ENCODE peak calls at places on chromosome 18, in eight cellular contexts. One of them, this sample, is unnamed.

GRCh38 chr18:31835528-31836138 is 75.0 kb upstream of the SLC25A52 start:
- DNase-seq in AG04450: no peak
- DNase-seq in stimulated activated CD8-positive, alpha-beta memory T cell treated with anti-CD3 and anti-CD28 coated beads, Interleukin-2, amount 100 ng/mL, for 48 hours: no peak
- DNase-seq in HFF-Myc: no peak
- DNase-seq in breast epithelium: no peak
- DNase-seq in H9: no peak
- DNase-seq in RPMI7951: no peak
- DNase-seq in T-helper 9 cell: no peak
- DNase-seq in this sample: no peak

GRCh38 chr18:74796928-74797576 is 199.4 kb downstream of the ZNF407 start:
- DNase-seq in RPMI7951: peak
- DNase-seq in AG04450: peak
- DNase-seq in H9: no peak
- DNase-seq in T-helper 9 cell: no peak
- DNase-seq in HFF-Myc: no peak
- DNase-seq in stimulated activated CD8-positive, alpha-beta memory T cell treated with anti-CD3 and anti-CD28 coated beads, Interleukin-2, amount 100 ng/mL, for 48 hours: no peak
- DNase-seq in breast epithelium: no peak
- DNase-seq in this sample: no peak

GRCh38 chr18:8337216-8337615 is 272.0 kb upstream of the RAB12 start:
- DNase-seq in stimulated activated CD8-positive, alpha-beta memory T cell treated with anti-CD3 and anti-CD28 coated beads, Interleukin-2, amount 100 ng/mL, for 48 hours: no peak
- DNase-seq in AG04450: no peak
- DNase-seq in T-helper 9 cell: no peak
- DNase-seq in HFF-Myc: no peak
- DNase-seq in RPMI7951: no peak
- DNase-seq in H9: no peak
- DNase-seq in breast epithelium: no peak
- DNase-seq in this sample: no peak

GRCh38 chr18:79510731-79511141 is 115.0 kb downstream of the NFATC1 start:
- DNase-seq in stimulated activated CD8-positive, alpha-beta memory T cell treated with anti-CD3 and anti-CD28 coated beads, Interleukin-2, amount 100 ng/mL, for 48 hours: no peak
- DNase-seq in AG04450: no peak
- DNase-seq in HFF-Myc: no peak
- DNase-seq in H9: no peak
- DNase-seq in breast epithelium: no peak
- DNase-seq in T-helper 9 cell: no peak
- DNase-seq in RPMI7951: no peak
- DNase-seq in this sample: no peak

GRCh38 chr18:457120-457519 is 43.4 kb downstream of the COLEC12 start:
- DNase-seq in H9: no peak
- DNase-seq in HFF-Myc: no peak
- DNase-seq in stimulated activated CD8-positive, alpha-beta memory T cell treated with anti-CD3 and anti-CD28 coated beads, Interleukin-2, amount 100 ng/mL, for 48 hours: no peak
- DNase-seq in T-helper 9 cell: no peak
- DNase-seq in AG04450: no peak
- DNase-seq in RPMI7951: no peak
- DNase-seq in breast epithelium: peak
- DNase-seq in this sample: no peak

GRCh38 chr18:9708057-9708881 is at the start of gene RAB31:
- DNase-seq in RPMI7951: peak
- DNase-seq in stimulated activated CD8-positive, alpha-beta memory T cell treated with anti-CD3 and anti-CD28 coated beads, Interleukin-2, amount 100 ng/mL, for 48 hours: peak
- DNase-seq in breast epithelium: peak
- DNase-seq in T-helper 9 cell: no peak
- DNase-seq in H9: peak
- DNase-seq in AG04450: no peak
- DNase-seq in HFF-Myc: no peak
- DNase-seq in this sample: no peak

GRCh38 chr18:70489556-70489955 is 200.7 kb downstream of the SOCS6 start:
- DNase-seq in breast epithelium: no peak
- DNase-seq in stimulated activated CD8-positive, alpha-beta memory T cell treated with anti-CD3 and anti-CD28 coated beads, Interleukin-2, amount 100 ng/mL, for 48 hours: no peak
- DNase-seq in T-helper 9 cell: no peak
- DNase-seq in H9: no peak
- DNase-seq in HFF-Myc: no peak
- DNase-seq in AG04450: no peak
- DNase-seq in RPMI7951: no peak
- DNase-seq in this sample: no peak

GRCh38 chr18:49859725-49860124 is 46.4 kb upstream of the ACAA2 start:
- DNase-seq in AG04450: no peak
- DNase-seq in HFF-Myc: no peak
- DNase-seq in RPMI7951: no peak
- DNase-seq in T-helper 9 cell: no peak
- DNase-seq in H9: no peak
- DNase-seq in breast epithelium: no peak
- DNase-seq in stimulated activated CD8-positive, alpha-beta memory T cell treated with anti-CD3 and anti-CD28 coated beads, Interleukin-2, amount 100 ng/mL, for 48 hours: no peak
- DNase-seq in this sample: no peak

GRCh38 chr18:27599202-27599829 is 414.2 kb upstream of the CHST9 start:
- DNase-seq in T-helper 9 cell: no peak
- DNase-seq in breast epithelium: peak
- DNase-seq in RPMI7951: peak
- DNase-seq in stimulated activated CD8-positive, alpha-beta memory T cell treated with anti-CD3 and anti-CD28 coated beads, Interleukin-2, amount 100 ng/mL, for 48 hours: peak
- DNase-seq in H9: peak
- DNase-seq in AG04450: no peak
- DNase-seq in HFF-Myc: peak
- DNase-seq in this sample: no peak

GRCh38 chr18:8943900-8944870 is 158.3 kb upstream of the NDUFV2 start:
- DNase-seq in breast epithelium: no peak
- DNase-seq in stimulated activated CD8-positive, alpha-beta memory T cell treated with anti-CD3 and anti-CD28 coated beads, Interleukin-2, amount 100 ng/mL, for 48 hours: no peak
- DNase-seq in HFF-Myc: no peak
- DNase-seq in H9: no peak
- DNase-seq in T-helper 9 cell: no peak
- DNase-seq in RPMI7951: peak
- DNase-seq in AG04450: peak
- DNase-seq in this sample: no peak

GRCh38 chr18:51330148-51330547 is 132.7 kb upstream of the MEX3C start:
- DNase-seq in stimulated activated CD8-positive, alpha-beta memory T cell treated with anti-CD3 and anti-CD28 coated beads, Interleukin-2, amount 100 ng/mL, for 48 hours: no peak
- DNase-seq in AG04450: no peak
- DNase-seq in RPMI7951: no peak
- DNase-seq in H9: no peak
- DNase-seq in HFF-Myc: no peak
- DNase-seq in T-helper 9 cell: no peak
- DNase-seq in breast epithelium: peak
- DNase-seq in this sample: no peak

GRCh38 chr18:3810271-3810670 is 360.3 kb downstream of the TGIF1 start:
- DNase-seq in HFF-Myc: no peak
- DNase-seq in breast epithelium: no peak
- DNase-seq in stimulated activated CD8-positive, alpha-beta memory T cell treated with anti-CD3 and anti-CD28 coated beads, Interleukin-2, amount 100 ng/mL, for 48 hours: no peak
- DNase-seq in RPMI7951: no peak
- DNase-seq in AG04450: no peak
- DNase-seq in T-helper 9 cell: no peak
- DNase-seq in H9: no peak
- DNase-seq in this sample: no peak

GRCh38 chr18:63017977-63018376 is 301.6 kb downstream of the BCL2 start:
- DNase-seq in H9: no peak
- DNase-seq in AG04450: no peak
- DNase-seq in RPMI7951: no peak
- DNase-seq in HFF-Myc: no peak
- DNase-seq in breast epithelium: no peak
- DNase-seq in stimulated activated CD8-positive, alpha-beta memory T cell treated with anti-CD3 and anti-CD28 coated beads, Interleukin-2, amount 100 ng/mL, for 48 hours: no peak
- DNase-seq in T-helper 9 cell: no peak
- DNase-seq in this sample: no peak

GRCh38 chr18:22230403-22231042 is 61.1 kb downstream of the GATA6 start:
- DNase-seq in H9: no peak
- DNase-seq in T-helper 9 cell: no peak
- DNase-seq in HFF-Myc: no peak
- DNase-seq in stimulated activated CD8-positive, alpha-beta memory T cell treated with anti-CD3 and anti-CD28 coated beads, Interleukin-2, amount 100 ng/mL, for 48 hours: no peak
- DNase-seq in RPMI7951: peak
- DNase-seq in AG04450: peak
- DNase-seq in breast epithelium: no peak
- DNase-seq in this sample: no peak

GRCh38 chr18:10201655-10202054 is 252.8 kb upstream of the APCDD1 start:
- DNase-seq in stimulated activated CD8-positive, alpha-beta memory T cell treated with anti-CD3 and anti-CD28 coated beads, Interleukin-2, amount 100 ng/mL, for 48 hours: no peak
- DNase-seq in T-helper 9 cell: no peak
- DNase-seq in H9: no peak
- DNase-seq in RPMI7951: no peak
- DNase-seq in AG04450: no peak
- DNase-seq in HFF-Myc: no peak
- DNase-seq in breast epithelium: no peak
- DNase-seq in this sample: no peak

GRCh38 chr18:58557013-58557435 is 71.9 kb downstream of the ALPK2 start:
- DNase-seq in T-helper 9 cell: no peak
- DNase-seq in AG04450: no peak
- DNase-seq in breast epithelium: no peak
- DNase-seq in H9: no peak
- DNase-seq in stimulated activated CD8-positive, alpha-beta memory T cell treated with anti-CD3 and anti-CD28 coated beads, Interleukin-2, amount 100 ng/mL, for 48 hours: no peak
- DNase-seq in RPMI7951: no peak
- DNase-seq in HFF-Myc: no peak
- DNase-seq in this sample: no peak

GRCh38 chr18:45167109-45167551 is 448.1 kb upstream of the SLC14A2 start:
- DNase-seq in breast epithelium: no peak
- DNase-seq in H9: no peak
- DNase-seq in HFF-Myc: peak
- DNase-seq in AG04450: no peak
- DNase-seq in stimulated activated CD8-positive, alpha-beta memory T cell treated with anti-CD3 and anti-CD28 coated beads, Interleukin-2, amount 100 ng/mL, for 48 hours: no peak
- DNase-seq in RPMI7951: peak
- DNase-seq in T-helper 9 cell: no peak
- DNase-seq in this sample: peak

GRCh38 chr18:21513292-21513691 is 87.2 kb downstream of the ESCO1 start:
- DNase-seq in stimulated activated CD8-positive, alpha-beta memory T cell treated with anti-CD3 and anti-CD28 coated beads, Interleukin-2, amount 100 ng/mL, for 48 hours: no peak
- DNase-seq in breast epithelium: no peak
- DNase-seq in AG04450: no peak
- DNase-seq in HFF-Myc: no peak
- DNase-seq in T-helper 9 cell: no peak
- DNase-seq in RPMI7951: no peak
- DNase-seq in H9: no peak
- DNase-seq in this sample: no peak

This sample was measured in BJ.